ENCODE peak calls at places on chromosomes 11 and 22, in eight cellular contexts. K is SK-N-SH; B is GM12878; I is lung; S is CD4-positive, CD25-positive, alpha-beta regulatory T cell; P is transverse colon; M is body of pancreas; W is mesenchymal stem cell. U is an unnamed sample. For H3K4me1, the result is how much of the 10 kb centered on the place peaks cover.

GRCh38 chr11:28815110-28815509 is 706.9 kb downstream of the METTL15 start:
- DNase-seq in K (no peak), B (no peak), I (no peak), S (no peak), P (no peak), M (no peak), W (no peak), U (no peak)

GRCh38 chr11:19953909-19954308 is 206.4 kb downstream of the DBX1 start:
- DNase-seq in K (no peak), B (no peak), I (no peak), S (no peak), P (no peak), M (no peak), W (peak), U (no peak)

GRCh38 chr11:108009497-108010360 is 1.0 kb downstream of the CUL5 start:
- DNase-seq in K (peak), B (no peak), I (no peak), S (no peak), P (no peak), M (no peak), W (peak), U (no peak)

GRCh38 chr11:69641681-69642548 is 959 bp downstream of the CCND1 start:
- DNase-seq in K (peak), B (no peak), I (no peak), S (no peak), P (no peak), M (no peak), W (no peak), U (no peak)

GRCh38 chr22:31637938-31638618 is 23.9 kb downstream of the PISD start:
- DNase-seq in K (no peak), B (no peak), I (peak), S (no peak), P (peak), M (no peak), W (peak), U (no peak)

GRCh38 chr11:90241414-90241813 is 18.6 kb upstream of the CHORDC1 start:
- DNase-seq in K (no peak), B (no peak), I (no peak), S (no peak), P (no peak), M (no peak), W (no peak), U (no peak)

GRCh38 chr22:47145883-47146282 is 383.4 kb downstream of the TBC1D22A start:
- DNase-seq in K (peak), B (no peak), I (no peak), S (no peak), P (no peak), M (no peak), W (no peak), U (no peak)

GRCh38 chr11:6925636-6926207 is 504 bp upstream of the ZNF215 start:
- DNase-seq in K (no peak), B (no peak), I (no peak), S (no peak), P (no peak), M (no peak), W (peak), U (no peak)

GRCh38 chr22:30399718-30400117 is 2.9 kb downstream of the SEC14L2 start:
- DNase-seq in K (no peak), B (no peak), I (no peak), S (no peak), P (no peak), M (no peak), W (no peak), U (peak)

GRCh38 chr22:50305658-50306566 is 1.5 kb downstream of the PLXNB2 start:
- DNase-seq in K (peak), B (peak), I (peak), S (no peak), P (peak), M (peak), W (peak), U (no peak)

GRCh38 chr11:68146704-68147474 is 25.7 kb upstream of the CHKA start:
- DNase-seq in K (peak), B (no peak), I (peak), S (no peak), P (peak), M (peak), W (peak), U (no peak)

GRCh38 chr11:116993599-116993998 is 104.6 kb downstream of the SIK3 start:
- DNase-seq in K (peak), B (no peak), I (no peak), S (no peak), P (no peak), M (no peak), W (peak), U (no peak)

GRCh38 chr11:2730323-2731284 is 30.8 kb upstream of the KCNQ1OT1 start:
- DNase-seq in K (peak), B (no peak), I (no peak), S (no peak), P (no peak), M (peak), W (no peak), U (no peak)

GRCh38 chr11:14789879-14790484 is 102.0 kb downstream of the CYP2R1 start:
- DNase-seq in K (no peak), B (no peak), I (no peak), S (no peak), P (no peak), M (no peak), W (peak), U (no peak)

GRCh38 chr11:14529933-14530332 is 9.7 kb upstream of the PSMA1 start:
- DNase-seq in K (no peak), B (no peak), I (no peak), S (no peak), P (no peak), M (no peak), W (no peak), U (no peak)

GRCh38 chr11:66478823-66479740 is 1.2 kb upstream of the DPP3 start:
- DNase-seq in K (peak), B (no peak), I (peak), S (no peak), P (peak), M (peak), W (peak), U (no peak)

GRCh38 chr11:94376841-94377240 is 24.4 kb downstream of the GPR83 start:
- DNase-seq in K (no peak), B (no peak), I (no peak), S (no peak), P (no peak), M (no peak), W (no peak), U (no peak)

GRCh38 chr11:101618691-101619090 is 34.9 kb upstream of the TRPC6 start:
- DNase-seq in K (no peak), B (no peak), I (no peak), S (no peak), P (no peak), M (no peak), W (peak), U (no peak)

GRCh38 chr22:26383968-26384576 is 45.0 kb upstream of the ASPHD2 start:
- DNase-seq in K (no peak), B (no peak), I (no peak), S (no peak), P (no peak), M (no peak), W (no peak), U (no peak)

GRCh38 chr11:123300874-123301695 is 106.0 kb upstream of the CLMP start:
- DNase-seq in K (no peak), B (peak), I (no peak), S (no peak), P (no peak), M (no peak), W (peak), U (no peak)

GRCh38 chr11:74157169-74157568 is 13.6 kb downstream of the C2CD3 start:
- DNase-seq in K (no peak), B (no peak), I (no peak), S (no peak), P (no peak), M (no peak), W (no peak), U (no peak)

DNA sequence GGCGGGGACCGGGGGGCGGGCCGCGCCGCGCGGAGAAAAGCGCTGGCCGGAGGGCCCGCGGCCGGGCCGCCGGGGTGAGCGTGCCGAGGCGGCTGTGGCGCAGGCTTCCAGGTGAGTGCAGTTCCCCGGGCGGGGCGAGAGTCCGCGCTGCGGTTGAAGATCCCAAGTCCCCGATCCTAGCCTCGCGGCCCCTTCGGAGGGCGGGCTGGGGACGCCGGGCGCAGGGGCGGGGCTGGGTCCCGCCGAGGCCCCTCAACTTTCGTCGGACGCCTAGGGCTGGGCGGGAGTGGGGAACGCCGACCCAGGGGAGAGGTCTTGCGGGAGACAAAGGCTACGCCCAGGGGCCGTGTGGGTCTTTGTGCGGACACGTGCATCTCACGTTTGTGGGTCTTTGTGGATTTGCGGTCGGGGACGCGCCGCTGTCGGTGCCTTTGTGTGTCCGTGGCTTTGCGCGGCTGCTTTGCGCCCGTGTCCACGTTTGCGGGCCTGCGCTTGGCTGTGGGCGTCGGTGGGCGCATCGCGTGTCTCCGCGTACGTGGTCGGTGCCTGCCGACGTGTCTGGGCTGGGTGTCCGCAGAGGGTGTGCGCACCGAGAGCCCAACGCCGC is at the start of gene TSKU:
- DNase-seq in K (no peak), B (no peak), I (no peak), S (no peak), P (no peak), M (no peak), W (no peak), U (no peak)
- H3K27ac ChIP-seq in K (peak), B (no peak), I (peak), S (no peak), P (peak), M (peak), W (peak), U (no peak)

GRCh38 chr11:62666259-62666926 is 1.3 kb downstream of the CSKMT start:
- DNase-seq in K (no peak), B (no peak), I (no peak), S (no peak), P (no peak), M (no peak), W (no peak), U (no peak)

GRCh38 chr11:62671604-62672528 is at the start of the genes LBHD1 and UQCC3:
- DNase-seq in K (peak), B (no peak), I (peak), S (peak), P (peak), M (peak), W (peak), U (peak)

GRCh38 chr11:62667460-62667859 is 2.3 kb downstream of the CSKMT start:
- DNase-seq in K (no peak), B (no peak), I (no peak), S (no peak), P (no peak), M (no peak), W (no peak), U (no peak)

GRCh38 chr11:62669420-62670161 is 1.9 kb upstream of the UQCC3 start:
- DNase-seq in K (no peak), B (no peak), I (no peak), S (no peak), P (peak), M (peak), W (no peak), U (no peak)

GRCh38 chr11:62671272-62671603 is 235 bp upstream of the UQCC3 start:
- DNase-seq in K (no peak), B (no peak), I (no peak), S (no peak), P (no peak), M (no peak), W (no peak), U (no peak)
- H3K4me1 ChIP-seq in K (under half), B (under half), I (under half), S (under half), P (under half), M (half or more), W (under half), U (under half)

GRCh38 chr11:40328890-40329617 is 1130.4 kb downstream of the LRRC4C start:
- DNase-seq in K (peak), B (no peak), I (peak), S (no peak), P (peak), M (peak), W (peak), U (no peak)
- H3K27ac ChIP-seq in K (peak), B (no peak), I (no peak), S (no peak), P (no peak), M (peak), W (peak), U (no peak)

DNA sequence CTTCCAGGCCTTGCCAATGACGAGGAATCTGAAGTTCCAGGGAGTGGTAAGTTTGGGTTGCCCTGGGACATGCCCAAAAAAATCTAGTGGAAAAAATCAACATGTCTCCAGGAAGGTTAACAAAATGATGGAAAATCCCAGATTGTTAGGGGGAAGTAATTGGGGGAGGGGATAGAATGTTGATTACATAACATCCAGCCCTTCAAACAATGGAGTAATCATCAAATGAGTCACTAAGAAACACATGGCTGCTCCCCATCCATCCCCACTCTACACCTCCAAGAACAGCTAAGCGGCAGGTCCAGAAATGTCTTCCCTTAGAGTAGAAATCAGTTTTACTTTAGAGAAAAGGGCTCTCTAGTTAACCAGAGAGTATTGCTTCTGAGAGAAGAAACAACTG is 94.9 kb downstream of the ETS1 start:
- DNase-seq in K (no peak), B (no peak), I (no peak), S (no peak), P (no peak), M (no peak), W (peak), U (no peak)
- H3K4me1 ChIP-seq in K (under half), B (half or more), I (half or more), S (half or more), P (under half), M (under half), W (under half), U (half or more)

GRCh38 chr11:75337195-75337654 is 14.2 kb downstream of the ARRB1 start:
- DNase-seq in K (no peak), B (no peak), I (no peak), S (no peak), P (no peak), M (no peak), W (peak), U (no peak)
- H3K27ac ChIP-seq in K (peak), B (no peak), I (peak), S (no peak), P (peak), M (no peak), W (peak), U (no peak)

DNA sequence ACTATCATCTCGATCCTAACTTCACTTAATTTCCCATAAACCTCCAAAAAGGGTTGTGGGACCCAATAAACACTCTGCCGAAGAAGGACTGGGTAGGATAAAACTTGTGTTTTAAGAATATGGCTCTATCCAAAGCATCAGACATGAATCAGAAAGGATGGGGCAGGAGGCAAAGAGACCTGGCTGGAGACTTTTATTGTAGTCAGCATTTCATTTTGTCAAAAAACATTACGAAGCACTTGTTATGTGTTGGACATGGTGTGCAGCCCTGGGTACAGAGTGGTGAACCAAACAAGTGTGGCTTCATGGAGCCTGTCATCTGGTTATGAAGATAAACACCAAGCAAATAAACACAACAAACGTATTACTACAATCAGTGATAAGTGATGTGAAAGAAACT is 17.3 kb downstream of the IL10RA start:
- DNase-seq in K (no peak), B (no peak), I (no peak), S (no peak), P (peak), M (no peak), W (no peak), U (no peak)
- H3K4me1 ChIP-seq in K (under half), B (half or more), I (under half), S (half or more), P (under half), M (under half), W (under half), U (half or more)

DNA sequence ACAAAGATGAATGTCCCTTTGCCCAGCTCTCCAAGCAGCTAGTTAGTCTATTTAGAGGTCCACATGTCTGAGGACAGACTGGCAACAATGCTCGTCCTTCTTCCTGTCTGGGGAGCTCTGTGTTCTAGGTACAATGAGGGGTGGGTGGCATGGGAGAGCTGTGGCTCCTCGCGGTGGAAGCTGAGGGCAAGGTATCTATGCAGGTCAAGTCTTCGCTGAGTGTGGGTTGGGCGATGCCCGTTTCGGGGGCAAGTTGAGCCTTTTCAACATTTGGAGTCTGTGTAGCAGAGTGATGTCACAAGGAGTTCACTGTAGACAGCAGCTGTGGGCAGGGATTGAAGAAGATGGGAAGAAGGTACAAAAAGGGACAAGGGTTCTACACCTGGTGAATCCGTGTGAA is 163.2 kb downstream of the FEZ1 start:
- DNase-seq in K (no peak), B (no peak), I (no peak), S (no peak), P (no peak), M (no peak), W (no peak), U (no peak)
- H3K27ac ChIP-seq in K (no peak), B (no peak), I (no peak), S (no peak), P (no peak), M (no peak), W (no peak), U (no peak)

DNA sequence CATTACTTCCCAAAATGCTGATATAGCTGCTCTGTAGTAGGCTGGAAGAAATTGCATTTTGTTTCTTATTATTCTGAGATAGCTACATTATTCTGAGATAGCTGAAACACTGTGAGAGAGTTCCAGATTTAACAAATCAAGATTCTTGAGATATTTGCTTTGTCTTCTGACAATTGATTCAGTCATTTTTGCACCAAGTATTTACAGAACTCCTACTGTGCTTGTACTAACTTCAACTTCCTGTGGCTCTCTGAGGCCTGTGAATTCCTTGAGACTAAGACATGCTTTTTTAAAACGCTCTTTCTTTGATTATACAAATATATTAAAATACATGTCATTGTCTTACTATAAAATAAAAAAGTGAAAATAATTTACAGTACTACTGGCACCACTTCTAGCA is 52.7 kb downstream of the USP47 start:
- DNase-seq in K (no peak), B (no peak), I (no peak), S (no peak), P (no peak), M (no peak), W (no peak), U (no peak)
- H3K4me1 ChIP-seq in K (under half), B (under half), I (under half), S (under half), P (under half), M (under half), W (under half), U (under half)

GRCh38 chr22:44793506-44794225 is 41.3 kb downstream of the ARHGAP8 start:
- DNase-seq in K (no peak), B (no peak), I (no peak), S (no peak), P (no peak), M (no peak), W (no peak), U (no peak)

GRCh38 chr22:44797181-44797720 is 44.9 kb downstream of the ARHGAP8 start:
- DNase-seq in K (no peak), B (no peak), I (no peak), S (no peak), P (no peak), M (no peak), W (no peak), U (no peak)

GRCh38 chr22:44793106-44793505 is 40.7 kb downstream of the ARHGAP8 start:
- DNase-seq in K (no peak), B (no peak), I (no peak), S (no peak), P (no peak), M (no peak), W (no peak), U (no peak)

GRCh38 chr22:44799077-44799931 is 46.9 kb downstream of the ARHGAP8 start:
- DNase-seq in K (no peak), B (no peak), I (no peak), S (no peak), P (no peak), M (no peak), W (no peak), U (no peak)

DNA sequence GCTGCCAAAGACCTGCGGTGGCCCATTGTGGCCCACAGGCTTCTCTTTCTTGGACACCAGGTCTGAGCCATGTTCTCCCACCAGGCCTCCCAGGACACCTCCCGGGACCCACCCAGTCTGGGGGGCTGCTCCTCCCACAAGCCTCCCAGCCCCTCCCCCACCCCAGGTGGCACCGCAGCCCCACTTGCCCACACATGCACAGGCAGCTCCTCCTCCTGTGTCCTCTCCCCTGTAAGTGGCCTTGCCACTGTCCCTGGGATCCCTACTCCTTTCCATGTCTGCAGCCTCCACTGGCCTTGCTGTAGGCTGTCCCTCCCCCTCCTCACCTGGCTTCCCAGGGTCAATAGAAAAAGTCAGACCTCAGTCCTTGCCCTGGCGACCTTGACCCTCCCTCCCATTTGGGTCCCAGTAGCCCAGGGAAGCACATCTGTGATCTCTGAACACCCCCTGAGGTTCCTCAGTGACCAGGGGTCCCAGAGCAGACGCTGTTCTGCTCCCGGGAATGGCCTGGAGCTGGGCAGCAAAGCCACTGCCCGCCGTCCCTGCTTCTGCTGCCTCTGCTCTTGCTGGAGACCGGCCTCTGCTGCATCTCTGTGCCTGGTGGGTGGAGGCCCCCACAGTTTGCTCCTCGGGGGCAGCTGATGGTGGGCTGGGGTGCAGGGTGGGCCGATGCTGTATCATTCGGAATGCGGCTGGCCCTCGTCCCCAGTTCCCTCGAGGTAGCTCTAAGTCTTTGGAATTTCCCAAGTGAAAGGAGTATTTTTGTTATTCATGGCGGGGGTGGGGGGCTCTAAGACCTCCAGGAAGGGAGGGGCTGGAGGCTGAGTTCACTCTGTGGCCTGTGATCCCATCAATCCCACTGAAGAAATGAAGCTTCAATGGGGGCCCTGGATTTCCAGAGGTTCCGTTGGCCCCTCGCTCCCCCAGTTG is 43.6 kb downstream of the ARHGAP8 start:
- DNase-seq in K (no peak), B (no peak), I (no peak), S (no peak), P (no peak), M (no peak), W (no peak), U (no peak)
- H3K27ac ChIP-seq in K (no peak), B (no peak), I (no peak), S (no peak), P (no peak), M (no peak), W (no peak), U (no peak)

U was measured in CD8-positive, alpha-beta T cell.